ENCODE peak calls at places on chromosomes 3 and 15, in four cellular contexts. E, R, N and K are unnamed samples.

GRCh38 chr3:138092023-138092422 is 23.4 kb downstream of the DZIP1L start:
- DNase-seq in R (no peak), N (peak; percentile 70), E (peak; percentile 65), K (peak; percentile 74)

GRCh38 chr3:99659965-99660364 is 21.6 kb downstream of the COL8A1 start:
- DNase-seq in R (no peak), E (no peak), N (peak; percentile 49), K (no peak)

GRCh38 chr15:76327191-76328105 is 9.1 kb upstream of the ISL2 start:
- DNase-seq in E (peak; percentile 47), R (no peak), N (peak; percentile 63), K (no peak)

GRCh38 chr15:45087513-45087912 is 26.5 kb downstream of the DUOX2 start:
- DNase-seq in R (no peak), N (no peak), E (no peak), K (no peak)

GRCh38 chr15:92503889-92504288 is 110.2 kb downstream of the ST8SIA2 start:
- DNase-seq in R (no peak), N (no peak), E (no peak), K (no peak)

GRCh38 chr15:95405447-95405846 is 925.1 kb upstream of the NR2F2 start:
- DNase-seq in R (no peak), E (no peak), N (peak; percentile 49), K (no peak)

GRCh38 chr15:58381696-58382095 is 50.1 kb upstream of the LIPC start:
- DNase-seq in E (no peak), N (no peak), R (no peak), K (no peak)

GRCh38 chr15:62607643-62608042 is 434.9 kb upstream of the TPM1 start:
- DNase-seq in R (no peak), N (peak; percentile 88), E (peak; percentile 83), K (no peak)

GRCh38 chr3:196138927-196139680 is 57.2 kb upstream of the TFRC start:
- DNase-seq in R (no peak), E (peak; percentile 75), N (peak; percentile 75), K (no peak)

GRCh38 chr15:66196565-66196964 is 57.0 kb downstream of the MEGF11 start:
- DNase-seq in N (peak; percentile 71), E (peak; percentile 93), R (no peak), K (no peak)

GRCh38 chr3:152524198-152525140 is 255.7 kb downstream of the MBNL1 start:
- DNase-seq in N (peak; percentile 29), R (peak; percentile 37), E (peak; percentile 64), K (peak; percentile 72)

GRCh38 chr3:183197734-183198133 is 35.2 kb upstream of the LAMP3 start:
- DNase-seq in R (no peak), N (no peak), E (no peak), K (no peak)

GRCh38 chr15:60179786-60180391 is 175.8 kb downstream of the FOXB1 start:
- DNase-seq in E (peak; percentile 52), N (peak; percentile 33), R (peak; percentile 34), K (peak; percentile 50)

GRCh38 chr15:78979456-78980320 is 34.8 kb upstream of the CTSH start:
- DNase-seq in R (peak; percentile 20), E (peak; percentile 82), N (peak; percentile 76), K (peak; percentile 88)

GRCh38 chr15:47485419-47485818 is 231.9 kb upstream of the SEMA6D start:
- DNase-seq in E (no peak), N (no peak), R (no peak), K (no peak)

GRCh38 chr3:129312671-129313414 is 34.2 kb downstream of the HMCES start:
- DNase-seq in N (no peak), E (no peak), R (no peak), K (no peak)

GRCh38 chr3:114660808-114661207 is 367.0 kb downstream of the TIGIT start:
- DNase-seq in R (no peak), E (no peak), N (no peak), K (no peak)

DNA sequence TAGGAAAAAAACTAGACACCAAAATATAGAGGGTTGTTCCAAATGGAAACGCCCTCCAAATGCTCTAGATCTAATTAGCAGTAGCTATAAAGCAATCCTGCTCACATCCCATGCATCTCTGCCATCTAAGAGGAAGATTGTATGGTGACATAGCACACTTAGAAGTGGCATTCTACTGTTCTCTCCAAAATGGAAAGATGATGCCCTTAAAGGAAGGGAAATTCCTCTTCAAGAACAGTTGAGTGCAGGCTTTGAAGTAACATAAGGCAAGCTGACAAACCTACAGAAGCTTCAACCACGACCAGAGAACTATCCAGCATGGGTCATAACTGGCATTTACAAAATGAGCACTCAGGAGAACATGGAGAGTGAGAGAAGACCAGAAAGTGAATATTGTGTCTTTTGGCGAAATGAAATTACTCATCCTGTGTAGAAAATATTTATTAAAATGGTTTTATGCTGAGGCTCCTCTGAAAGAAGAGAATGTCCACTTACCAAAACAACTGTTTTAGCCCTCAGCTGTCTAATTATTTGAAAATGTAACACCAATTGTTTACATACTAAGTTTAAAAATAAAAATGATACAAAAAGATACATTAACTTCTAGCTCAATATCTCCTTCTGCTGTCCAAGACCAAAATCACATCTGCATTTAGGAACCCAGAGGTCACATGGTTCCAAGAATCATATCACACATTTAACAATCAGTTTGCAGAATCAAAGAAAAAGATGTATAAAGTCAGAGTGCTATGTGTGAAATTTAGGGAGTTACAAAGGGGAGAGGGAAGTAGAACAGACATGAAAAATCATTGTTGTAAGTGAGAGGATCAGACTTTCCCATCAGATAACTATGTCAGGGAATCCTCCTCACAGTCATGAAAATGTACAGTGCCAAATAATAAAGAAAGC is 216.9 kb downstream of the ATP8B4 start:
- DNase-seq in R (no peak), N (peak; percentile 32), E (peak; percentile 23), K (peak; percentile 81)
- TF ChIP-seq CTCF in R (no peak), N (peak; percentile 44), E (peak; percentile 6), K (peak; percentile 47)

GRCh38 chr3:150384517-150385212 is 23.4 kb upstream of the TSC22D2 start:
- DNase-seq in N (peak; percentile 28), E (no peak), R (peak; percentile 29), K (peak; percentile 40)
- H3K4me3 ChIP-seq in N (no peak overlapping the region), E (no peak overlapping the region), R (peak overlapping the region; percentile 29), K (no peak overlapping the region)

GRCh38 chr3:29145370-29145769 is 135.5 kb upstream of the RBMS3 start:
- DNase-seq in N (no peak), R (no peak), E (no peak), K (no peak)

GRCh38 chr3:29144361-29144760 is 136.5 kb upstream of the RBMS3 start:
- DNase-seq in R (no peak), E (no peak), N (peak; percentile 30), K (peak; percentile 4)

GRCh38 chr3:29143151-29143550 is 137.7 kb upstream of the RBMS3 start:
- DNase-seq in E (no peak), R (no peak), N (no peak), K (no peak)

GRCh38 chr3:29141912-29142262 is 139.0 kb upstream of the RBMS3 start:
- DNase-seq in R (no peak), N (no peak), E (no peak), K (no peak)

DNA sequence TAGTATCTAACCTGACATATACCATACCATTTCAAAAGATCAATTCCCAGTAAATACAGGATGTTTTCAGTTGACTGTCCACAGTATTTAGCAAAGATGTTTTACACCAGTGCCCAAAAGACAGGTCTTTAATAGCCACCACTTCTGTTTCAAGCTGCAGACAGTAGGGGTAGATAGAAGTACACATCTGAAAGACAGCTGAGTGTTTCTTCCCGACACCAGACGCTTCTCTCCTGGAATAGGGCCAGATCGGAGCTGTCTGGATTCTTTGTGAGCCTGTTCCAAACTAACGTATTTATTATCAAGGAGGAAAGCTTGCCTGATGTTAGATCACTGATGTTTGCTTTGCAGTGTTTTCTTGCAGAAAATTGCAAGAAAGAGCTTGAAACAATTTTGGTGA is 136.1 kb upstream of the RBMS3 start:
- DNase-seq in R (no peak), E (peak; percentile 18), N (peak; percentile 51), K (peak; percentile 42)
- TF ChIP-seq CTCF in R (no peak), E (no peak), N (no peak), K (peak; percentile 42)

GRCh38 chr3:106514431-106514830 is 645.6 kb upstream of the CBLB start:
- DNase-seq in R (no peak), N (no peak), E (no peak), K (no peak)

GRCh38 chr3:106508331-106508893 is 639.6 kb upstream of the CBLB start:
- DNase-seq in E (peak; percentile 84), N (no peak), R (no peak), K (no peak)

GRCh38 chr3:106512846-106513245 is 644.0 kb upstream of the CBLB start:
- DNase-seq in E (no peak), N (no peak), R (no peak), K (no peak)

DNA sequence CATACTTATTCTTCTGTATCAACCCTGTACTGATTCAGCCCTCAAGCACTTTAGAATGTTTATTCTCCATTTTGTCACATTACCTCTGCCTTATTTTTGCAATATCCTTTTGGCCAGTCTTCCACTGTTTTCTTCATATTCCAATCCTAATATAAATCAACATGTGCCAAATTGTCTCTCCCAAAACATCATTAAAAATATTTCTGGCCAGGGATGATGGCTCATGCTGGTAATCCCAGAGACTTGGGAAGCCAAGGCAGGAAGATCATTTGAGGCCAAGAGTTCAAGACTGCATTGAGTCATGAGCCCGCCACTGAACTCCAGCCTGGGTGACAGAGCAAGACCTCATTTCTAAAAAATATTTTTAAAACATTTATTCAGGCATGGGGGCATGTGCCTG is 641.4 kb upstream of the CBLB start:
- DNase-seq in E (no peak), R (no peak), N (peak; percentile 5), K (no peak)
- H3K4me3 ChIP-seq in E (no peak overlapping the region), R (no peak overlapping the region), N (no peak overlapping the region), K (no peak overlapping the region)